ENCODE peak calls at places on chromosome 12, in six cellular contexts. D is suprapubic skin; J is stimulated activated CD4-positive, alpha-beta T cell treated with anti-CD3 and anti-CD28 coated beads, Interleukin-1b, Interleukin-23, amount 100 ng/mL, for 1 hour; Y is body of pancreas; M is RPMI7951; V is activated T-helper 1 cell treated with anti-CD3 and anti-CD28 coated beads, Interleukin-12 subunit alpha, Interleukin-12 subunit beta, Interleukin-2, Interleukin-4 antibody, amounts not matched to agents 30 ng/mL and 10 ng/mL and 1 ng/mL, durations not matched to agents 14 hours and 24 hours and 36 hours. W is an unnamed sample.
A peak's percentile ranks its signal among the peaks of the same experiment; 100 is the strongest.

GRCh38 chr12:1869145-1869544 is 48.8 kb downstream of the LRTM2 start:
- DNase-seq in D (no peak), J (no peak), Y (no peak), M (no peak), V (no peak), W (no peak)

GRCh38 chr12:92863255-92863654 is 65.8 kb downstream of the EEA1 start:
- DNase-seq in D (no peak), J (no peak), Y (no peak), M (no peak), V (no peak), W (no peak)

GRCh38 chr12:98352835-98353234 is 162.6 kb upstream of the TMPO start:
- DNase-seq in D (no peak), J (no peak), Y (no peak), M (no peak), V (no peak), W (no peak)

GRCh38 chr12:5622280-5622679 is 190.4 kb downstream of the NTF3 start:
- DNase-seq in D (no peak), J (no peak), Y (no peak), M (peak; percentile 48), V (no peak), W (no peak)

GRCh38 chr12:9050521-9051155 is 61.3 kb downstream of the KLRG1 start:
- DNase-seq in D (no peak), J (no peak), Y (no peak), M (no peak), V (no peak), W (no peak)

GRCh38 chr12:50213439-50213838 is 46.3 kb upstream of the CERS5 start:
- DNase-seq in D (no peak), J (no peak), Y (no peak), M (no peak), V (no peak), W (no peak)

GRCh38 chr12:102631274-102631673 is 150.9 kb upstream of the IGF1 start:
- DNase-seq in D (no peak), J (no peak), Y (no peak), M (peak; percentile 61), V (no peak), W (no peak)

GRCh38 chr12:104296718-104297117 is 6.8 kb upstream of the EID3 start:
- DNase-seq in D (no peak), J (no peak), Y (no peak), M (no peak), V (no peak), W (no peak)